ENCODE peak calls at places on chromosome 19, in five cellular contexts. X is H1, U is GM12878, H is K562, D is HepG2. I is an unnamed sample.

GRCh38 chr19:15576526-15577156 is 38.4 kb upstream of the CYP4F8 start:
- DNase-seq in D (no peak), X (no peak), H (no peak), U (no peak), I (no peak)

GRCh38 chr19:46635920-46636761 is at the start of gene GNG8:
- DNase-seq in D (no peak), X (peak), H (peak), U (no peak), I (peak)

GRCh38 chr19:1841209-1841924 is 6.9 kb downstream of the REXO1 start:
- DNase-seq in D (no peak), H (no peak), X (no peak), U (no peak), I (no peak)

GRCh38 chr19:1408300-1409203 is 1.2 kb downstream of the DAZAP1 start:
- DNase-seq in X (no peak), H (peak), U (no peak), D (no peak), I (peak)

GRCh38 chr19:6952956-6953355 is 65.6 kb downstream of the ADGRE1 start:
- DNase-seq in D (no peak), X (no peak), U (no peak), H (no peak), I (no peak)

GRCh38 chr19:18009412-18010066 is 1.6 kb downstream of the ARRDC2 start:
- DNase-seq in H (no peak), D (peak), X (no peak), U (no peak), I (no peak)

GRCh38 chr19:4832776-4833175 is 1.3 kb upstream of the TICAM1 start:
- DNase-seq in H (no peak), U (no peak), X (no peak), D (no peak), I (no peak)

GRCh38 chr19:16920816-16921529 is 32.2 kb downstream of the F2RL3 start:
- DNase-seq in U (no peak), X (no peak), H (peak), D (no peak), I (no peak)

GRCh38 chr19:42269518-42270345 is 680 bp downstream of the CIC start:
- DNase-seq in X (no peak), D (no peak), H (no peak), U (no peak), I (no peak)

GRCh38 chr19:39607021-39607420 is 4.7 kb downstream of the LGALS13 start:
- DNase-seq in U (no peak), D (no peak), X (no peak), H (no peak), I (no peak)

GRCh38 chr19:2575734-2576481 is 100.0 kb downstream of the GADD45B start:
- DNase-seq in U (no peak), X (no peak), D (peak), H (no peak), I (no peak)

GRCh38 chr19:55275851-55276719 is 3.8 kb downstream of the HSPBP1 start:
- DNase-seq in H (no peak), U (no peak), X (no peak), D (no peak), I (no peak)

GRCh38 chr19:8355631-8356402 is 8.1 kb upstream of the ANGPTL4 start:
- DNase-seq in X (no peak), D (peak), U (no peak), H (peak), I (no peak)

GRCh38 chr19:6459356-6460098 is at the start of gene SLC25A23:
- DNase-seq in H (peak), D (peak), X (peak), U (peak), I (peak)

GRCh38 chr19:56508282-56508778 is 675 bp downstream of the ZNF471 start:
- DNase-seq in U (no peak), D (no peak), X (no peak), H (no peak), I (no peak)

GRCh38 chr19:40539070-40539469 is 37.6 kb upstream of the SHKBP1 start:
- DNase-seq in X (no peak), U (no peak), H (no peak), D (no peak), I (no peak)

GRCh38 chr19:6527893-6528543 is 2.8 kb upstream of the TNFSF9 start:
- DNase-seq in U (peak), H (no peak), X (no peak), D (no peak), I (no peak)

GRCh38 chr19:35955881-35956634 is 19.9 kb downstream of the LRFN3 start:
- DNase-seq in H (no peak), U (no peak), D (no peak), X (no peak), I (no peak)

GRCh38 chr19:37979547-37980082 is 72.6 kb downstream of the SIPA1L3 start:
- DNase-seq in H (no peak), X (no peak), D (peak), U (peak), I (no peak)
- TF ChIP-seq ATF2 in H (no peak), X (no peak), D (no peak), U (no peak), I (no peak)

DNA sequence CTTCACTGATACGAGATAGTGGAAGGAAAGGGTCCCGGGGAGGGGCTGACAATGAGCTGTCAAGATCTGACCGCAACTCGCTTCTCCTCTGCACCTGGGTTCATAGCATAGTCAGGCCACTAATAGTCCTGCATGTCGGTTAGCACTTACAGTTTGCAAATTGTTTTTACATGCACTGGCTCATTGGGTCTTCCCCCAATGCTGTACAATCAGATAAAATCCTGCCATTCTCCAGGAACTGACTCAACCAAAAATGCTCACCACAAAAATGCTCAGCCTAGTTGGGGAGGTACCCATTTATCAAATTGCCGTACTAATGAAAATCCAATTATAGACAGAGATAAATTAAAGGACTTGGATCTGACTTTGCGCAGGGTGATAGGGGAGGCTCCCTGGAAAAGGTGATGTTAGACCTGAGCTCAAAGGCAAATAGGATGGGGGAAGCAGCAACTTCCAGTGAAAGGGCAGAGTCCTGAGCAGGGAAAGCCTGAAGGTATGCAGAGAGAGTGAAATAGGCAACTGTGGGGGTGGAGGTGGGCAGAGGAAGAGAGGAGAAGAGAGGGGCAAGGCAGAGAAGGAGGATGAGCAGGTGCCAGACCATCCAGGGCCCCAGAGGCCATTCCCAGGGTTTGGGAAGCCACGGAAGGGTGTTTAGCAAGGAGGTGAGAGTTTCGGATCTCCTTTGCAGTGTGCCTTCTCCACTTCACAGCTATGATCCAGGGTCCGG is 326.1 kb upstream of the TSHZ3 start:
- DNase-seq in H (no peak), U (no peak), D (no peak), X (no peak), I (no peak)
- TF ChIP-seq ATF2 in H (no peak), U (no peak), D (no peak), X (no peak), I (no peak)

GRCh38 chr19:28495046-28495445 is 717.9 kb downstream of the UQCRFS1 start:
- DNase-seq in D (no peak), H (peak), U (no peak), X (no peak), I (no peak)

GRCh38 chr19:28492201-28492600 is 720.8 kb downstream of the UQCRFS1 start:
- DNase-seq in D (no peak), X (no peak), H (no peak), U (no peak), I (no peak)

GRCh38 chr19:28493881-28494280 is 719.1 kb downstream of the UQCRFS1 start:
- DNase-seq in X (no peak), H (no peak), U (no peak), D (no peak), I (peak)

GRCh38 chr19:28492616-28493015 is 720.3 kb downstream of the UQCRFS1 start:
- DNase-seq in H (no peak), U (no peak), D (no peak), X (no peak), I (no peak)

GRCh38 chr19:28494466-28494865 is 718.5 kb downstream of the UQCRFS1 start:
- DNase-seq in H (no peak), X (no peak), D (no peak), U (no peak), I (no peak)
- TF ChIP-seq ATF2 in H (no peak), X (no peak), D (no peak), U (no peak), I (no peak)

DNA sequence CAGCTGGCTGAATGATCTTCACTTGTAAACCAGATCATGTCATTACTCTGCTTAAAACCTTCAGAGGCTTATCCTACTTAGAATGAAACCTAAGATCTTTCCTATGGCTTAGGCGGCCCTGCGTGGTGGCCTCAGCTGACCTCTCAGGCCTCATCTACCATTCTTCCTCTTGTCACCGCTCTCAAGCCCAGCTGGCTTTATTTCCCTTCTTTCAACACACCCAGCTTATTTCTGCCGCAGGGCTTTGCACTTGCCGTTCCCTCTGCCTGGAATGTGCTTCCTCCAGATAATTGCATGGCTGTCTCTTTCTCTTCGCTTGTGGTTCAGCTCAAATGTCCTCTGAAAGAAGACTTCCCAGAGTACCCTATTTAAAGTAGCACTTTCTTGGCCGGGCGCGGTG is 3.6 kb upstream of the ASF1B start:
- DNase-seq in U (no peak), H (no peak), X (no peak), D (no peak), I (no peak)
- TF ChIP-seq ATF2 in U (no peak), H (no peak), X (no peak), D (no peak), I (no peak)

GRCh38 chr19:38542040-38542439 is 75.7 kb downstream of the MAP4K1 start:
- DNase-seq in U (no peak), D (no peak), H (no peak), X (no peak), I (no peak)

GRCh38 chr19:38545596-38545995 is 72.2 kb downstream of the MAP4K1 start:
- DNase-seq in X (no peak), H (no peak), U (no peak), D (no peak), I (no peak)

GRCh38 chr19:38544569-38545315 is 73.0 kb downstream of the MAP4K1 start:
- DNase-seq in D (no peak), H (peak), U (no peak), X (no peak), I (no peak)

GRCh38 chr19:38543286-38543806 is 74.4 kb downstream of the MAP4K1 start:
- DNase-seq in H (no peak), D (no peak), X (no peak), U (no peak), I (no peak)

DNA sequence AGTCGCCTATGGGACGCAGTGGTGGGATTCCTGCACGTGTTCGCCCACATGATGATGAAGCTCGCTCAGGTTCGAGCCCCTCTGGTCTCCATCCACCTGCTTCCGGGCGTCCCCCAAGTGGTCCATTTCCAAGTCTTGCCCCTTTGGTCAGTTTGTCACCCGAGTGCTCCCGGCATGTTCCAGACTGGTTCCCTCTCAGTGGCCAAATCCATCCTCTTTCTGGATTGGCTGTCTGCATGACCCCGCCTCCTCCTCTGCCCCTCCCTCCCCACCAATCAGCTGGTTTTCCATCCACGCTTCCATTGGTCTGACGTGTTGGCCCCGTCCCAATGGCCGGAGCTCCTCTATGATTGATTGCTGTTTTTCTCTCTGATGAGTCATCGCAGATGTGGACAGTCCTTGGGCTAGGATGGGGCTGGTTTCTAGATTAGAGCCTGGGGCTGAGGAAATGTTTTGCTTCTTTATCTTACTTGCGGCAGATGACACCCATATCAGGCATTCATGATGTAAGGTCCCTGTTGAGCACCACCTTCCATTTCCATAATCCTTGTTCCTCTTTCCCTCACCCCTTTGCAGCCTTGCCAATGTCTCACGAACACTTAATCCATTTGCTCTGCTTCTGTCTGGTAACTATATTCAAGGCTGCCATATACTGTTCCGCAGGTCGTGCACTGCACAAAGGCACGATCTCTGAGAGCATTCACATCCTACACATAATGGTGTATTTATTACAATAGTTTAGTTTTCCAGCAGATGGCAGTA is 73.8 kb downstream of the MAP4K1 start:
- DNase-seq in D (peak), U (peak), X (no peak), H (peak), I (peak)
- TF ChIP-seq ATF2 in D (no peak), U (no peak), X (no peak), H (no peak), I (no peak)